ENCODE peak calls at places on chromosomes 2 and 18, in five cellular contexts. One of them, this sample, is unnamed.

GRCh38 chr18:24704921-24705620 is 244.6 kb downstream of the HRH4 start:
- DNase-seq in HCT116: no peak
- DNase-seq in esophagus squamous epithelium: no peak
- DNase-seq in choroid plexus epithelial cell: peak; percentile 6
- DNase-seq in A549: no peak
- DNase-seq in this sample: no peak

GRCh38 chr2:198162276-198162675 is 357.9 kb downstream of the PLCL1 start:
- DNase-seq in HCT116: no peak
- DNase-seq in esophagus squamous epithelium: no peak
- DNase-seq in choroid plexus epithelial cell: no peak
- DNase-seq in A549: no peak
- DNase-seq in this sample: no peak

GRCh38 chr2:58515827-58516574 is 274.9 kb upstream of the FANCL start:
- DNase-seq in HCT116: no peak
- DNase-seq in esophagus squamous epithelium: no peak
- DNase-seq in choroid plexus epithelial cell: no peak
- DNase-seq in A549: no peak
- DNase-seq in this sample: no peak

GRCh38 chr2:164039270-164039669 is 303.5 kb upstream of the FIGN start:
- DNase-seq in HCT116: no peak
- DNase-seq in esophagus squamous epithelium: no peak
- DNase-seq in choroid plexus epithelial cell: no peak
- DNase-seq in A549: no peak
- DNase-seq in this sample: no peak

GRCh38 chr2:75640621-75641121 is 5.9 kb upstream of the MRPL19 start:
- DNase-seq in HCT116: peak; percentile 40
- DNase-seq in esophagus squamous epithelium: no peak
- DNase-seq in choroid plexus epithelial cell: peak; percentile 87
- DNase-seq in A549: peak; percentile 60
- DNase-seq in this sample: peak; percentile 65

GRCh38 chr2:25711641-25712369 is 38.4 kb upstream of the DTNB start:
- DNase-seq in HCT116: no peak
- DNase-seq in esophagus squamous epithelium: no peak
- DNase-seq in choroid plexus epithelial cell: no peak
- DNase-seq in A549: no peak
- DNase-seq in this sample: no peak

GRCh38 chr2:109213646-109214417 is 84.8 kb downstream of the SH3RF3 start:
- DNase-seq in HCT116: no peak
- DNase-seq in esophagus squamous epithelium: no peak
- DNase-seq in choroid plexus epithelial cell: peak; percentile 96
- DNase-seq in A549: no peak
- DNase-seq in this sample: no peak

GRCh38 chr2:221629478-221629877 is 57.4 kb upstream of the EPHA4 start:
- DNase-seq in HCT116: peak; percentile 8
- DNase-seq in esophagus squamous epithelium: no peak
- DNase-seq in choroid plexus epithelial cell: peak; percentile 52
- DNase-seq in A549: peak; percentile 6
- DNase-seq in this sample: no peak

GRCh38 chr18:77013777-77014525 is 118.6 kb downstream of the MBP start:
- DNase-seq in HCT116: no peak
- DNase-seq in esophagus squamous epithelium: no peak
- DNase-seq in choroid plexus epithelial cell: no peak
- DNase-seq in A549: no peak
- DNase-seq in this sample: no peak

GRCh38 chr2:46441838-46442712 is 37.3 kb upstream of the TMEM247 start:
- DNase-seq in HCT116: no peak
- DNase-seq in esophagus squamous epithelium: no peak
- DNase-seq in choroid plexus epithelial cell: no peak
- DNase-seq in A549: no peak
- DNase-seq in this sample: no peak

GRCh38 chr2:24972315-24972958 is 682 bp upstream of the DNAJC27 start:
- DNase-seq in HCT116: peak; percentile 12
- DNase-seq in esophagus squamous epithelium: no peak
- DNase-seq in choroid plexus epithelial cell: peak; percentile 64
- DNase-seq in A549: peak; percentile 46
- DNase-seq in this sample: no peak

GRCh38 chr2:226995625-226996041 is 159.8 kb downstream of the RHBDD1 start:
- DNase-seq in HCT116: peak; percentile 99
- DNase-seq in esophagus squamous epithelium: no peak
- DNase-seq in choroid plexus epithelial cell: peak; percentile 94
- DNase-seq in A549: no peak
- DNase-seq in this sample: no peak

GRCh38 chr2:122239440-122239839 is 484.0 kb downstream of the TSN start:
- DNase-seq in HCT116: no peak
- DNase-seq in esophagus squamous epithelium: no peak
- DNase-seq in choroid plexus epithelial cell: no peak
- DNase-seq in A549: no peak
- DNase-seq in this sample: no peak

GRCh38 chr18:39311111-39311712 is 1745.6 kb upstream of the CELF4 start:
- DNase-seq in HCT116: no peak
- DNase-seq in esophagus squamous epithelium: no peak
- DNase-seq in choroid plexus epithelial cell: no peak
- DNase-seq in A549: no peak
- DNase-seq in this sample: no peak

GRCh38 chr18:24839991-24840390 is 379.6 kb downstream of the HRH4 start:
- DNase-seq in HCT116: no peak
- DNase-seq in esophagus squamous epithelium: no peak
- DNase-seq in choroid plexus epithelial cell: no peak
- DNase-seq in A549: no peak
- DNase-seq in this sample: no peak

GRCh38 chr2:163231666-163232065 is 393.1 kb upstream of the KCNH7 start:
- DNase-seq in HCT116: no peak
- DNase-seq in esophagus squamous epithelium: no peak
- DNase-seq in choroid plexus epithelial cell: no peak
- DNase-seq in A549: no peak
- DNase-seq in this sample: no peak

GRCh38 chr2:37683926-37684780 is 12.7 kb upstream of the CDC42EP3 start:
- DNase-seq in HCT116: no peak
- DNase-seq in esophagus squamous epithelium: no peak
- DNase-seq in choroid plexus epithelial cell: no peak
- DNase-seq in A549: no peak
- DNase-seq in this sample: no peak

GRCh38 chr18:42517896-42518295 is 562.9 kb downstream of the PIK3C3 start:
- DNase-seq in HCT116: no peak
- DNase-seq in esophagus squamous epithelium: no peak
- DNase-seq in choroid plexus epithelial cell: no peak
- DNase-seq in A549: no peak
- DNase-seq in this sample: no peak

GRCh38 chr2:71833855-71834554 is 313.7 kb downstream of the CYP26B1 start:
- DNase-seq in HCT116: no peak
- DNase-seq in esophagus squamous epithelium: no peak
- DNase-seq in choroid plexus epithelial cell: peak; percentile 20
- DNase-seq in A549: no peak
- DNase-seq in this sample: no peak

GRCh38 chr2:71558300-71559051 is 105.1 kb downstream of the DYSF start:
- DNase-seq in HCT116: no peak
- DNase-seq in esophagus squamous epithelium: no peak
- DNase-seq in choroid plexus epithelial cell: peak; percentile 25
- DNase-seq in A549: peak; percentile 38
- DNase-seq in this sample: no peak

GRCh38 chr2:96264656-96265348 is 995 bp downstream of the TMEM127 start:
- DNase-seq in HCT116: no peak
- DNase-seq in esophagus squamous epithelium: no peak
- DNase-seq in choroid plexus epithelial cell: peak; percentile 66
- DNase-seq in A549: peak; percentile 35
- DNase-seq in this sample: no peak

GRCh38 chr18:32274307-32274706 is 84.5 kb downstream of the MEP1B start:
- DNase-seq in HCT116: no peak
- DNase-seq in esophagus squamous epithelium: no peak
- DNase-seq in choroid plexus epithelial cell: no peak
- DNase-seq in A549: no peak
- DNase-seq in this sample: no peak

GRCh38 chr2:188382107-188382506 is 90.4 kb downstream of the GULP1 start:
- DNase-seq in HCT116: no peak
- DNase-seq in esophagus squamous epithelium: no peak
- DNase-seq in choroid plexus epithelial cell: peak; percentile 21
- DNase-seq in A549: no peak
- DNase-seq in this sample: no peak

GRCh38 chr18:23719634-23720201 is 30.5 kb downstream of the LAMA3 start:
- DNase-seq in HCT116: peak; percentile 87
- DNase-seq in esophagus squamous epithelium: no peak
- DNase-seq in choroid plexus epithelial cell: peak; percentile 88
- DNase-seq in A549: peak; percentile 86
- DNase-seq in this sample: no peak

GRCh38 chr2:64615206-64615763 is 38.4 kb downstream of the SERTAD2 start:
- DNase-seq in HCT116: no peak
- DNase-seq in esophagus squamous epithelium: no peak
- DNase-seq in choroid plexus epithelial cell: no peak
- DNase-seq in A549: no peak
- DNase-seq in this sample: no peak

GRCh38 chr18:25941556-25941955 is 148.9 kb downstream of the SS18 start:
- DNase-seq in HCT116: no peak
- DNase-seq in esophagus squamous epithelium: no peak
- DNase-seq in choroid plexus epithelial cell: no peak
- DNase-seq in A549: no peak
- DNase-seq in this sample: no peak

GRCh38 chr18:12769644-12770440 is 67.0 kb downstream of the PSMG2 start:
- DNase-seq in HCT116: no peak
- DNase-seq in esophagus squamous epithelium: no peak
- DNase-seq in choroid plexus epithelial cell: peak; percentile 69
- DNase-seq in A549: no peak
- DNase-seq in this sample: no peak

GRCh38 chr2:72133721-72134407 is 13.8 kb downstream of the CYP26B1 start:
- DNase-seq in HCT116: no peak
- DNase-seq in esophagus squamous epithelium: no peak
- DNase-seq in choroid plexus epithelial cell: no peak
- DNase-seq in A549: no peak
- DNase-seq in this sample: no peak

GRCh38 chr2:70785137-70785911 is 5.1 kb downstream of the FIGLA start:
- DNase-seq in HCT116: peak; percentile 41
- DNase-seq in esophagus squamous epithelium: no peak
- DNase-seq in choroid plexus epithelial cell: peak; percentile 23
- DNase-seq in A549: peak; percentile 49
- DNase-seq in this sample: no peak

GRCh38 chr18:26473721-26474120 is 74.6 kb downstream of the KCTD1 start:
- DNase-seq in HCT116: no peak
- DNase-seq in esophagus squamous epithelium: no peak
- DNase-seq in choroid plexus epithelial cell: no peak
- DNase-seq in A549: no peak
- DNase-seq in this sample: no peak

GRCh38 chr2:241224068-241224850 is 35.8 kb downstream of the ANO7 start:
- DNase-seq in HCT116: no peak
- DNase-seq in esophagus squamous epithelium: no peak
- DNase-seq in choroid plexus epithelial cell: peak; percentile 48
- DNase-seq in A549: no peak
- DNase-seq in this sample: no peak

GRCh38 chr2:207394203-207394741 is 135.5 kb upstream of the CREB1 start:
- DNase-seq in HCT116: no peak
- DNase-seq in esophagus squamous epithelium: no peak
- DNase-seq in choroid plexus epithelial cell: peak; percentile 64
- DNase-seq in A549: no peak
- DNase-seq in this sample: no peak

GRCh38 chr2:38164881-38165280 is 88.9 kb upstream of the CYP1B1 start:
- DNase-seq in HCT116: no peak
- DNase-seq in esophagus squamous epithelium: no peak
- DNase-seq in choroid plexus epithelial cell: no peak
- DNase-seq in A549: no peak
- DNase-seq in this sample: no peak

GRCh38 chr18:58201728-58202405 is 157.8 kb downstream of the NEDD4L start:
- DNase-seq in HCT116: no peak
- DNase-seq in esophagus squamous epithelium: no peak
- DNase-seq in choroid plexus epithelial cell: no peak
- DNase-seq in A549: no peak
- DNase-seq in this sample: no peak

GRCh38 chr2:129849559-129850160 is 129.8 kb upstream of the RAB6C start:
- DNase-seq in HCT116: peak; percentile 74
- DNase-seq in esophagus squamous epithelium: no peak
- DNase-seq in choroid plexus epithelial cell: peak; percentile 91
- DNase-seq in A549: peak; percentile 29
- DNase-seq in this sample: no peak
- TF ChIP-seq CTCF in HCT116: peak; percentile 52
- TF ChIP-seq CTCF in esophagus squamous epithelium: peak; percentile 55
- TF ChIP-seq CTCF in choroid plexus epithelial cell: peak; percentile 65
- TF ChIP-seq CTCF in A549: peak; percentile 69
- TF ChIP-seq CTCF in this sample: no peak

DNA sequence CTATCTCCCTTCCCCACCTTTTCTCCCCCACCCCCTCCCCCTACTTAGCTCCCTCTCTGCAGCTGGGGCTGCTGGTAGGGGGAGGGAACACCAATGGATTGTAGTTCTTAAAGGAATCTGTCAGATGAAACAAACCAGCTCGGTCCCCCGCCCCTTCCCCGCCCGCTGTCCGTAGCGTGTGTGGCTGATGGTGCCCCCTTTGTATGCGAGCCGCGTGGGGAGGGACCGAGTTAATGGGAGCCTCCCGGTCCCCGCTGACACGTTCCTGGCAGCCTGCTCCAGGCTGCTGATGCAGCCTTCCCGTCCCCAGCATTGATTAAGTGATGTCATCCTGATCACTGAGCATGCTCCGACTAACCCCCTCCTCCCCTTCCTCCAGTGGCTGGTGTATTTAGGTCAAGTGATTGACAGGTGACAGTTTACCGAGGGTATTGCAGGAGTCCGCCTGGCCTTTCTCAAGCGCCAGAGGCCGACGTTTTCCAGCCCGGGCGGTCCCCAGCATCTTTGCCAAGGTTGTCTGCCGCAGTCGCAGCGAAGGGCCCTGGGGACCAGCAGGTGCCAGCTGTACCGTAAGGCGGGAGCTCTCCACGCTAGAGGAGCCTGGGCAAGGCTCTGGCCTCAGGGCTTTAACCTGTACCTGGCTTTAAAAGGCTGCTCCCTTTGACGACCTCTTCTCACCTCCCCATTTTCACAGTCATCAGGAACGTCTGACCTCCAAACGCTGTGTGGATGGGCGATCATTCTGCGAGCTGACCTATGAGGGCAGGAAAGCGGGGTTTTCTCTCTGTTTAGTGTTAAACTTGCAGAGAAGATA is 1.8 kb downstream of the KIF5C start:
- DNase-seq in HCT116: no peak
- DNase-seq in esophagus squamous epithelium: no peak
- DNase-seq in choroid plexus epithelial cell: no peak
- DNase-seq in A549: no peak
- DNase-seq in this sample: peak; percentile 27
- H3K4me3 ChIP-seq in HCT116: no peak overlapping the region
- H3K4me3 ChIP-seq in esophagus squamous epithelium: peak overlapping the region; percentile 33
- H3K4me3 ChIP-seq in choroid plexus epithelial cell: no peak overlapping the region
- H3K4me3 ChIP-seq in A549: peak overlapping the region; percentile 59
- H3K4me3 ChIP-seq in this sample: peak overlapping the region; percentile 66

DNA sequence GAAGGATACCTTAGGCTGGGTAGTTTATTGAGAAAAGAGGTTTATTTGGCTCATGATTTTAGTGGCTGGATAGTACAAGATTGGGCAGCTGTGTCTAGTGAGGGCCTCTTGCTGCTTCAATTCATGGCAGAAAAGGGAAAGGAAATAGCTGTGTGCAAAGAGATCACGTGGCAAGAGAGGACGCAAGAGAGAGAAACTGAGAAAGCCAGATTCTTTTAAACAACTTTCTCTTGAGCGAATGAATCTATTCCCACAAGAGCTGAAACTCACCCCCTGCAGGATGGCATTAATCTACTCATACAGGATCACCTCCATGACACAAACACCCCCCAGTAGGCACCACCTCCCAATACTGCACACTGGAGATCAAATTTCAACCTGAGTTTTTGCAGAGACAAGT is 73.7 kb upstream of the NCKAP5 start:
- DNase-seq in HCT116: no peak
- DNase-seq in esophagus squamous epithelium: no peak
- DNase-seq in choroid plexus epithelial cell: no peak
- DNase-seq in A549: no peak
- DNase-seq in this sample: no peak
- TF ChIP-seq CTCF in HCT116: no peak
- TF ChIP-seq CTCF in esophagus squamous epithelium: no peak
- TF ChIP-seq CTCF in choroid plexus epithelial cell: no peak
- TF ChIP-seq CTCF in A549: no peak
- TF ChIP-seq CTCF in this sample: no peak

GRCh38 chr2:20666114-20666363 is 905 bp upstream of the GDF7 start:
- DNase-seq in HCT116: no peak
- DNase-seq in esophagus squamous epithelium: no peak
- DNase-seq in choroid plexus epithelial cell: no peak
- DNase-seq in A549: no peak
- DNase-seq in this sample: no peak
- H3K4me3 ChIP-seq in HCT116: no peak overlapping the region
- H3K4me3 ChIP-seq in esophagus squamous epithelium: peak overlapping the region; percentile 36
- H3K4me3 ChIP-seq in choroid plexus epithelial cell: peak overlapping the region; percentile 39
- H3K4me3 ChIP-seq in A549: peak overlapping the region; percentile 58
- H3K4me3 ChIP-seq in this sample: peak overlapping the region; percentile 46

This sample was measured in stomach.